ENCODE peak calls at places on chromosome 3, in ten cellular contexts. P, X, N, A, J, M, R, L, B and Z are unnamed samples.

GRCh38 chr3:141959921-141960554 is 83.6 kb downstream of the ATP1B3 start:
- DNase-seq in P (no peak), X (no peak), N (no peak), A (no peak), J (no peak), M (no peak), R (no peak), L (no peak), B (no peak), Z (no peak)

GRCh38 chr3:126982125-126982521 is 792 bp upstream of the PLXNA1 start:
- DNase-seq in P (peak; percentile 38), X (no peak), N (no peak), A (no peak), J (no peak), M (peak; percentile 39), R (no peak), L (no peak), B (no peak), Z (no peak)

GRCh38 chr3:127413871-127414270 is 126.0 kb upstream of the PRR20G start:
- DNase-seq in P (no peak), X (no peak), N (no peak), A (no peak), J (peak; percentile 11), M (no peak), R (no peak), L (no peak), B (no peak), Z (no peak)

GRCh38 chr3:194556086-194557056 is 69.6 kb upstream of the ATP13A3 start:
- DNase-seq in P (no peak), X (no peak), N (peak; percentile 30), A (no peak), J (no peak), M (peak; percentile 17), R (no peak), L (peak; percentile 48), B (no peak), Z (no peak)

GRCh38 chr3:190826018-190826417 is 36.5 kb downstream of the GMNC start:
- DNase-seq in P (no peak), X (no peak), N (no peak), A (no peak), J (no peak), M (no peak), R (no peak), L (no peak), B (no peak), Z (no peak)

GRCh38 chr3:189304465-189305341 is 132.9 kb downstream of the TPRG1 start:
- DNase-seq in P (no peak), X (peak; percentile 72), N (no peak), A (peak; percentile 93), J (peak; percentile 34), M (peak; percentile 74), R (peak; percentile 68), L (no peak), B (no peak), Z (no peak)

GRCh38 chr3:37703633-37704032 is 158.0 kb upstream of the CTDSPL start:
- DNase-seq in P (no peak), X (no peak), N (no peak), A (no peak), J (peak; percentile 39), M (no peak), R (no peak), L (no peak), B (no peak), Z (no peak)

GRCh38 chr3:123750659-123751420 is 133.3 kb downstream of the MYLK start:
- DNase-seq in P (no peak), X (peak; percentile 66), N (peak; percentile 93), A (no peak), J (no peak), M (no peak), R (no peak), L (no peak), B (no peak), Z (peak; percentile 53)

GRCh38 chr3:9279959-9280358 is 30.5 kb upstream of the SRGAP3 start:
- DNase-seq in P (no peak), X (no peak), N (no peak), A (no peak), J (no peak), M (no peak), R (no peak), L (no peak), B (no peak), Z (no peak)

GRCh38 chr3:174329321-174329720 is 529.8 kb upstream of the NAALADL2 start:
- DNase-seq in P (no peak), X (no peak), N (no peak), A (no peak), J (no peak), M (no peak), R (no peak), L (no peak), B (no peak), Z (no peak)

GRCh38 chr3:61626484-61626883 is 65.1 kb downstream of the PTPRG start:
- DNase-seq in P (no peak), X (no peak), N (no peak), A (no peak), J (no peak), M (no peak), R (no peak), L (no peak), B (no peak), Z (no peak)

GRCh38 chr3:32958509-32958908 is 7.1 kb downstream of the CCR4 start:
- DNase-seq in P (no peak), X (no peak), N (peak; percentile 44), A (no peak), J (no peak), M (no peak), R (no peak), L (no peak), B (no peak), Z (no peak)

GRCh38 chr3:118823626-118824025 is 211.0 kb downstream of the IGSF11 start:
- DNase-seq in P (no peak), X (no peak), N (no peak), A (no peak), J (no peak), M (no peak), R (no peak), L (no peak), B (no peak), Z (peak; percentile 87)

GRCh38 chr3:15345051-15345607 is 12.7 kb upstream of the SH3BP5 start:
- DNase-seq in P (no peak), X (no peak), N (no peak), A (no peak), J (no peak), M (peak; percentile 56), R (no peak), L (no peak), B (no peak), Z (no peak)

GRCh38 chr3:14605070-14605469 is 46.5 kb upstream of the CCDC174 start:
- DNase-seq in P (no peak), X (no peak), N (no peak), A (peak; percentile 46), J (no peak), M (no peak), R (no peak), L (no peak), B (no peak), Z (no peak)

GRCh38 chr3:196804775-196805174 is 62.9 kb upstream of the SENP5 start:
- DNase-seq in P (no peak), X (no peak), N (no peak), A (no peak), J (no peak), M (no peak), R (no peak), L (no peak), B (no peak), Z (no peak)

GRCh38 chr3:37198996-37199395 is 24.6 kb upstream of the LRRFIP2 start:
- DNase-seq in P (no peak), X (no peak), N (no peak), A (no peak), J (no peak), M (no peak), R (no peak), L (no peak), B (no peak), Z (no peak)

GRCh38 chr3:134998158-134998557 is 203.1 kb downstream of the EPHB1 start:
- DNase-seq in P (no peak), X (no peak), N (no peak), A (no peak), J (no peak), M (no peak), R (no peak), L (no peak), B (no peak), Z (peak; percentile 34)
- TF ChIP-seq EP300 in P (no peak), X (no peak), N (no peak), A (no peak), J (no peak), M (no peak), R (no peak), L (no peak), B (no peak), Z (no peak)

GRCh38 chr3:140845878-140846277 is 95.8 kb upstream of the SLC25A36 start:
- DNase-seq in P (no peak), X (no peak), N (no peak), A (no peak), J (no peak), M (no peak), R (no peak), L (no peak), B (no peak), Z (no peak)
- TF ChIP-seq EP300 in P (no peak), X (no peak), N (no peak), A (no peak), J (no peak), M (no peak), R (no peak), L (no peak), B (no peak), Z (no peak)

DNA sequence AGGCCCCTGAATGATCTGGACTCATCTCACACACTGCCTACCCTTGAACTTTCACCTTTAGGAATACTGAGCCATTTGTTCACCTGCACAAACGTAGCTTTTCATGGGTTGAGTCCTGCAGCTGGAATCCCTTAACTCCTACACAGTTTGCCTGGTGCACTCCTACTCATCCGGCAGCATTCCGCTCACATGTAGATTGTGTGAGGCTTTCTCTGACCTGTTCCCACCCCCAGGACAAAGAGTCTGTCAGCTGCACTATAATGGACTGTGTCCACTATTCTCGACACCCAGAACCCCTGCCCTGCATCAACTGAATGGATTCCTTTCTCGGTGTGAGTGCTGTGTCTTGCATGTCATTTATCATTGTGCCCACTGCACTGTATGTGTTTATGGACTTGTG is 54.8 kb downstream of the EPHB3 start:
- DNase-seq in P (no peak), X (no peak), N (no peak), A (no peak), J (no peak), M (no peak), R (no peak), L (no peak), B (no peak), Z (no peak)
- TF ChIP-seq EP300 in P (no peak), X (no peak), N (no peak), A (no peak), J (no peak), M (no peak), R (no peak), L (no peak), B (no peak), Z (no peak)

DNA sequence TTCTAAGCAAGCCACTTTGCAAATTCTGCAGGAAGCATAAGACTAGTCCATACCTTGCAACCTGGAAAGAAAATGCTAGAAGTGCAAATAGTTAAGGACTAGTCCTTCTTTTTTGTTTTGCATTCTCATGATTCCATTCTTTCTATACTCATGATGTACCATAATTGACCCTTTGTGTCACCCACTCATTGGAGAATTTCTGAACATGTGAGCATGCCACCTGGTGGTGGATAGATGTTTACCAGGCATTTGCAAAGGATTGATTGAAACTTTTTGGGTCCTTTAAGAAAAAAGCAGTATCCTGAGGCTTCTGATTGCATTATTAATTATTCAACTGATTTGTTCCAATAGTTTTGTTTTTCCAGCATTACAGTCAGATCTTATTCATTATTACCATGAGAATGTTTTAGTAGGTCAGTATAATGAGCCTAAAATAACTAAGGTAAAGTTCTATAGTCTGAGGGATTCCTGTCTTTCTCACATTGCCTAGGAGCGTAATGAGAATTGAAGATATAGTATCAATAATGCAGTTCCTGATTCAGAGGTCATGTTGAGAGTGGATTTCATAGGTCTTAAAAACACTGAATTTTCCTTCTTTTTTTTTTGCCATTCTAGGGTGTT is 20.2 kb upstream of the DIPK2A start:
- DNase-seq in P (no peak), X (no peak), N (peak; percentile 34), A (no peak), J (no peak), M (no peak), R (no peak), L (no peak), B (peak; percentile 41), Z (no peak)
- TF ChIP-seq EP300 in P (no peak), X (no peak), N (no peak), A (no peak), J (no peak), M (no peak), R (no peak), L (no peak), B (no peak), Z (no peak)